ENCODE peak calls at places on chromosomes 4 and X, in ten cellular contexts. G, C, Q, E, U, S, B, W, K and L are unnamed samples.

GRCh38 chrX:630007-630921 is at the start of gene SHOX:
- DNase-seq in U (no peak), W (no peak), B (no peak), S (no peak), Q (peak; percentile 46), G (no peak), C (no peak), K (no peak), E (no peak), L (no peak)

GRCh38 chr4:17324431-17324830 is 187.5 kb downstream of the QDPR start:
- DNase-seq in G (peak; percentile 26), C (peak; percentile 16), E (peak; percentile 70), W (peak; percentile 42), Q (peak; percentile 53), K (peak; percentile 18), S (peak; percentile 69), U (peak; percentile 68), B (peak; percentile 75), L (peak; percentile 57)

GRCh38 chr4:153205028-153205648 is 895 bp downstream of the TRIM2 start:
- DNase-seq in U (no peak), W (no peak), E (peak; percentile 38), S (no peak), B (no peak), G (no peak), Q (no peak), K (no peak), C (no peak), L (peak; percentile 40)

GRCh38 chrX:10166731-10167149 is 10.0 kb downstream of the CLCN4 start:
- DNase-seq in B (peak; percentile 40), C (no peak), S (no peak), U (no peak), G (no peak), W (no peak), Q (no peak), K (no peak), E (peak; percentile 6), L (no peak)

GRCh38 chr4:102423375-102423774 is 77.8 kb upstream of the NFKB1 start:
- DNase-seq in S (no peak), B (no peak), U (no peak), W (no peak), K (no peak), C (no peak), E (no peak), Q (no peak), G (no peak), L (no peak)

GRCh38 chr4:147633113-147633512 is 15.9 kb downstream of the TMEM184C start:
- DNase-seq in S (no peak), W (peak; percentile 35), C (no peak), U (no peak), K (no peak), B (no peak), E (no peak), G (no peak), Q (no peak), L (no peak)

GRCh38 chr4:2835978-2836377 is 7.7 kb upstream of the ADD1 start:
- DNase-seq in G (peak; percentile 11), E (peak; percentile 1), Q (no peak), U (peak; percentile 15), S (no peak), C (no peak), B (no peak), W (no peak), K (no peak), L (no peak)

GRCh38 chr4:141713185-141713584 is 76.8 kb downstream of the IL15 start:
- DNase-seq in C (no peak), B (no peak), Q (no peak), U (no peak), W (no peak), G (no peak), E (no peak), S (no peak), K (no peak), L (no peak)

GRCh38 chr4:126046081-126046614 is 731.4 kb downstream of the FAT4 start:
- DNase-seq in W (no peak), G (no peak), C (no peak), K (no peak), E (no peak), S (no peak), B (peak; percentile 21), U (no peak), Q (no peak), L (no peak)

DNA sequence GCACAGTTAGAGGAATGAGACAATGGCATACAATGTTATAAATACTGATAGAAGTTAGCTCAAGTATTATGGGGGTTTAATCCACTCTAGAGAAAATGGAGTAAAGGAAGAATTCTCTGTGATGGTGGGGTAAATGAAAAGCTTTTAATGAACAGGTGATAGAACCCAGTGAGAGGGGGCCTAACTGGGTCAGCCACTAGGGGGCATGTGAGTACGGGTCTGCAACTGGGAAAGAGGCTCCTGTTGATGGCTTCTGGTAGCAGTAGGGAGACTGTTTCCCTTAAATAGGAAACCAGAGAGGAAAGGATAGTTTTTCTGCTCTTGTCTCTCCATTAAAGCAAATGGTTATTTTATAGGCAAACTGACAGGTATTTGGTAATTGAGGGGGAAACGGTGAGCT is 132.8 kb upstream of the GPR101 start:
- DNase-seq in E (peak; percentile 4), B (no peak), K (no peak), W (no peak), G (no peak), C (no peak), U (no peak), Q (peak; percentile 53), S (no peak), L (peak; percentile 16)
- TF ChIP-seq CTCF in E (peak; percentile 43), B (no peak), K (no peak), W (peak; percentile 15), G (no peak), C (no peak), U (no peak), Q (peak; percentile 30), S (no peak), L (peak; percentile 34)

GRCh38 chr4:130563185-130563890 is 1467.4 kb downstream of the C4orf33 start:
- DNase-seq in G (peak; percentile 14), Q (peak; percentile 69), W (peak; percentile 70), S (peak; percentile 20), E (no peak), B (peak; percentile 88), U (no peak), C (peak; percentile 23), K (peak; percentile 70), L (peak; percentile 48)
- TF ChIP-seq CTCF in G (peak; percentile 43), Q (peak; percentile 45), W (peak; percentile 95), S (no peak), E (no peak), B (peak; percentile 73), U (no peak), C (no peak), K (peak; percentile 44), L (peak; percentile 59)

GRCh38 chr4:108393870-108394269 is 225.1 kb upstream of the LEF1 start:
- DNase-seq in E (no peak), W (no peak), S (no peak), U (no peak), G (no peak), C (no peak), K (no peak), B (no peak), Q (no peak), L (no peak)
- TF ChIP-seq CTCF in E (no peak), W (no peak), S (no peak), U (no peak), G (no peak), C (no peak), K (no peak), B (no peak), Q (no peak), L (no peak)

GRCh38 chrX:81414630-81415029 is 212.7 kb downstream of the SH3BGRL start:
- DNase-seq in S (no peak), C (no peak), E (no peak), B (peak; percentile 0), Q (no peak), K (no peak), U (no peak), W (no peak), G (no peak), L (no peak)
- TF ChIP-seq CTCF in S (no peak), C (peak; percentile 7), E (no peak), B (no peak), Q (no peak), K (peak; percentile 14), U (no peak), W (no peak), G (no peak), L (no peak)

DNA sequence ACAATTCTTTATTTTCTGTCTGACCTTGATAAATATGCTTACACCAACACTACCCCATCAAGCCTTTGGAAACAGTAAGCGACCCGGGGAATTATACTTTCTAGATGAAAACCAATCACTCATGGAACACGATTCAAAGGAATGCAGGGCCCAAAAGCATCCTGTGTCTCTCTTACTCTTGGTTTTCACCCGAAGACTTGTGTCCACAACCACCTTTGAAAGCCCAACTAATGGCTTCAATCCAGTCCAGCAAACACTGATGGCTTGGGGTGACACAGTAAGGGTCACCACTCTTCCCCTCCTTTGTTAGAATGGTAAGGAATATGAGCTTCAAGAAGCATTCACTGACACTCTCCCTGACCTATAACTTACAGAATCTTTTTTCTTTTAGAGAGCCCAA is 1.6 kb downstream of the CBR4 start:
- DNase-seq in S (no peak), C (no peak), B (no peak), W (no peak), G (no peak), U (no peak), K (no peak), E (no peak), Q (no peak), L (no peak)
- TF ChIP-seq CTCF in S (no peak), C (no peak), B (no peak), W (no peak), G (no peak), U (no peak), K (no peak), E (no peak), Q (no peak), L (no peak)

GRCh38 chrX:45824471-45824870 is 623.8 kb upstream of the DIPK2B start:
- DNase-seq in U (peak; percentile 72), G (no peak), Q (peak; percentile 31), W (peak; percentile 91), B (peak; percentile 92), C (peak; percentile 28), K (peak; percentile 91), E (peak; percentile 9), S (no peak), L (no peak)
- TF ChIP-seq CTCF in U (peak; percentile 34), G (no peak), Q (no peak), W (peak; percentile 88), B (peak; percentile 78), C (no peak), K (peak; percentile 75), E (peak; percentile 24), S (no peak), L (no peak)

DNA sequence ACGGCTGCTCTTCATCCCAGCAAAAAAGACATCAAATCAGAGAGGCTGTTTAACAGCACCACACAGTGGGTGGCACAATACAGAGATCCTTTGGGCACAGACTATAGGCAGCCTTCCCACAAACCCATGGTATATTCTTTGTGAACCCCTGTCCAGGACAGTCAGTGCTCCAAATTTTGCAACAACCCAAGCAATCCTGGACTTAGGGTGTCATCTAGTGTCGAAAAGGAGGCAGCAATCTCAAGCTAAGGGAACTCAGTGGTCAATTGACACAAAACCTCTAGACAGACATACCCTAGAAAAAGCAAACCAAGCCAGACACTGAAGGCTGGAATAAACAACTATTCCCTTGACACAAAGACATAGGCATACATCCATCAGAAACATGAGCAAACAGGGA is 137.4 kb downstream of the BMP15 start:
- DNase-seq in K (no peak), E (no peak), S (no peak), G (no peak), C (no peak), W (no peak), B (no peak), Q (no peak), U (no peak), L (no peak)
- TF ChIP-seq CTCF in K (no peak), E (no peak), S (no peak), G (no peak), C (no peak), W (no peak), B (no peak), Q (no peak), U (no peak), L (no peak)